ENCODE peak calls at places on chromosome 9, in six cellular contexts. T, W, D, U, I and J are unnamed samples.
A peak's percentile ranks its signal among the peaks of the same experiment; 100 is the strongest.

GRCh38 chr9:89544280-89544664 is 46.4 kb upstream of the SEMA4D start:
- DNase-seq in W (no peak), I (no peak), U (no peak), D (no peak), T (no peak), J (no peak)

GRCh38 chr9:89919171-89919681 is 314.4 kb downstream of the GADD45G start:
- DNase-seq in T (no peak), I (no peak), U (peak; percentile 15), D (no peak), W (peak; percentile 52), J (no peak)

GRCh38 chr9:23779220-23779619 is 46.8 kb downstream of the ELAVL2 start:
- DNase-seq in U (no peak), W (no peak), T (no peak), D (no peak), I (no peak), J (no peak)

GRCh38 chr9:32627394-32627954 is 8.0 kb downstream of the TAF1L start:
- DNase-seq in T (no peak), W (no peak), I (no peak), D (peak; percentile 2), U (peak; percentile 43), J (no peak)

GRCh38 chr9:124743686-124744348 is 27.3 kb downstream of the NR6A1 start:
- DNase-seq in T (no peak), D (no peak), U (no peak), W (no peak), I (no peak), J (no peak)

GRCh38 chr9:70303268-70303667 is 44.5 kb downstream of the SMC5 start:
- DNase-seq in D (peak; percentile 36), W (no peak), U (no peak), T (peak; percentile 8), I (no peak), J (no peak)

GRCh38 chr9:8736805-8737204 is 937.2 kb upstream of the DMAC1 start:
- DNase-seq in D (no peak), U (no peak), W (no peak), I (no peak), T (no peak), J (no peak)

GRCh38 chr9:123893831-123894460 is 36.0 kb downstream of the DENND1A start:
- DNase-seq in I (no peak), T (peak; percentile 25), U (no peak), W (no peak), D (peak; percentile 69), J (no peak)

GRCh38 chr9:35790385-35791291 is 753 bp upstream of the NPR2 start:
- DNase-seq in W (peak; percentile 63), U (no peak), I (no peak), T (peak; percentile 91), D (peak; percentile 91), J (peak; percentile 79)

GRCh38 chr9:16315720-16316119 is 554.8 kb downstream of the BNC2 start:
- DNase-seq in I (no peak), T (peak; percentile 75), U (no peak), W (no peak), D (no peak), J (no peak)

GRCh38 chr9:826500-827280 is 14.8 kb upstream of the DMRT1 start:
- DNase-seq in U (no peak), W (no peak), T (no peak), D (no peak), I (no peak), J (no peak)
- TF ChIP-seq CTCF in U (no peak), W (no peak), T (no peak), D (no peak), I (no peak), J (no peak)

GRCh38 chr9:20292002-20292401 is 330.3 kb downstream of the MLLT3 start:
- DNase-seq in D (peak; percentile 62), T (peak; percentile 10), W (no peak), U (peak; percentile 60), I (no peak), J (no peak)
- TF ChIP-seq CTCF in D (peak; percentile 34), T (peak; percentile 14), W (no peak), U (peak; percentile 51), I (no peak), J (no peak)

GRCh38 chr9:136784249-136784996 is 6.7 kb upstream of the TMEM141 start:
- DNase-seq in I (no peak), D (peak; percentile 43), U (peak; percentile 52), W (peak; percentile 49), T (peak; percentile 57), J (no peak)
- TF ChIP-seq CTCF in I (no peak), D (peak; percentile 20), U (peak; percentile 51), W (no peak), T (peak; percentile 31), J (peak; percentile 41)

DNA sequence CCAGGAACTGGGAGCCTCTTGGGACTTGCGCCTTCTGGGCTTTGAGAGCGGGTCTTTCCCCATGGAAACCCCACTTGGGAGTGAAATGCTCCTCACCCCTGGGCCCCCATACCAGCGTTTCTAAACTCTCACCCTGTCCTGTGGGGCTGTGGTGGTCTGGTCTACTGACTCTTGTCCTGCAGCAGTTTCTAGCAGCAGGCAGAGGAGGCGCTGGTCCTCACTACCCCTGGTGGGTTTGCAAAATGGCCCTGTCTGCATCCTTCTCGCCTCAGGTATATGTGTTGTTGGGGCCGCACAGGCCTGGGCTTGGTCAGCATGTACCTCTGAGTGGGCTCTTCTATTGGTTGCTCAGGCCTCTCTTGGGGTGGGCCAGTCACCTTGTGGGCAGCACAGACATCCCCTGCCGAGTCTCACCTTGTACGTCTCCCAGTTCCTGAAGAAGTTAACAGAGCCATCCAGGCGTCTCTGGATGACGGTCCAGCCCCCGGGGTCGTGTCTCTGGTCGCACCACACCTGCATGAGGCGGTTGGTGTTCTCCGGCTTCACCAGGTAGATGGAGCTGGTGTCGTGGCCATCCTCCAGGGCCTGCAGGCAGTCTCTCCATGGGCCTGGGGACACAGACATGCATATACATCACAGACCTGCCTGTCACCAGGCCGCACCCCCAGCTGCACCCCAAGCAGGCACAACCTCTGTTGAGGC is 29.0 kb downstream of the ANGPTL2 start:
- DNase-seq in T (no peak), D (no peak), W (no peak), U (no peak), I (no peak), J (no peak)
- TF ChIP-seq CTCF in T (no peak), D (no peak), W (no peak), U (no peak), I (no peak), J (no peak)

GRCh38 chr9:98707158-98708102 is 1.3 kb downstream of the GABBR2 start:
- DNase-seq in U (peak; percentile 3), W (peak; percentile 47), I (no peak), D (peak; percentile 89), T (peak; percentile 79), J (peak; percentile 50)
- TF ChIP-seq CTCF in U (peak; percentile 54), W (peak; percentile 12), I (no peak), D (peak; percentile 82), T (peak; percentile 83), J (peak; percentile 68)

GRCh38 chr9:91727316-91727861 is 222.6 kb downstream of the ROR2 start:
- DNase-seq in W (peak; percentile 40), U (peak; percentile 16), I (no peak), D (peak; percentile 65), T (peak; percentile 63), J (peak; percentile 87)
- TF ChIP-seq CTCF in W (peak; percentile 11), U (peak; percentile 79), I (no peak), D (peak; percentile 66), T (peak; percentile 72), J (peak; percentile 54)